ENCODE peak calls at places on chromosomes 13 and 19, in five cellular contexts. F is K562, K is A549, J is HepG2, H is IMR-90. B is an unnamed sample.
A peak's percentile ranks its signal among the peaks of the same experiment; 100 is the strongest.

GRCh38 chr13:105266615-105267014 is 1268.8 kb downstream of the EFNB2 start:
- DNase-seq in J (no peak), F (no peak), H (no peak), K (no peak), B (no peak)

GRCh38 chr19:29499921-29500590 is 25.7 kb upstream of the VSTM2B start:
- DNase-seq in H (no peak), J (no peak), K (no peak), F (no peak), B (no peak)

GRCh38 chr13:110161112-110161897 is 145.7 kb downstream of the COL4A1 start:
- DNase-seq in H (no peak), K (no peak), F (no peak), J (no peak), B (no peak)

GRCh38 chr19:36032251-36033104 is at the start of gene CLIP3:
- DNase-seq in J (no peak), F (no peak), K (no peak), H (peak; percentile 62), B (no peak)

GRCh38 chr19:22528956-22529355 is 105.2 kb upstream of the ZNF492 start:
- DNase-seq in H (no peak), F (no peak), K (no peak), J (no peak), B (no peak)

GRCh38 chr13:111897846-111898215 is 169.1 kb upstream of the SOX1 start:
- DNase-seq in K (no peak), F (no peak), H (no peak), J (no peak), B (no peak)

GRCh38 chr13:84607614-84608013 is 725.3 kb upstream of the SLITRK1 start:
- DNase-seq in H (peak; percentile 75), F (no peak), J (no peak), K (no peak), B (no peak)

GRCh38 chr19:33948651-33949335 is 152.1 kb downstream of the KCTD15 start:
- DNase-seq in K (no peak), J (no peak), H (no peak), F (no peak), B (no peak)

GRCh38 chr19:1935484-1936208 is 5.3 kb upstream of the CSNK1G2 start:
- DNase-seq in K (peak; percentile 72), J (peak; percentile 62), F (peak; percentile 58), H (peak; percentile 28), B (no peak)

GRCh38 chr13:64248371-64249065 is 2832.9 kb upstream of the PCDH20 start:
- DNase-seq in J (no peak), F (no peak), H (peak; percentile 33), K (no peak), B (no peak)

GRCh38 chr19:40604647-40605200 is 3.6 kb downstream of the LTBP4 start:
- DNase-seq in J (no peak), K (peak; percentile 66), H (no peak), F (peak; percentile 21), B (no peak)

GRCh38 chr13:23751195-23751594 is 138.0 kb downstream of the MIPEP start:
- DNase-seq in H (peak; percentile 53), J (peak; percentile 12), K (peak; percentile 39), F (no peak), B (no peak)

GRCh38 chr13:37270206-37271001 is 164.9 kb upstream of the CSNK1A1L start:
- DNase-seq in H (peak; percentile 18), F (no peak), K (no peak), J (peak; percentile 2), B (no peak)

GRCh38 chr19:32480321-32480720 is 74.8 kb downstream of the DPY19L3 start:
- DNase-seq in F (no peak), H (no peak), J (no peak), K (no peak), B (no peak)

GRCh38 chr13:33577037-33577436 is 240.9 kb upstream of the RFC3 start:
- DNase-seq in H (peak; percentile 2), J (no peak), K (no peak), F (no peak), B (no peak)

GRCh38 chr13:99995503-99996176 is 14.1 kb downstream of the ZIC2 start:
- DNase-seq in K (no peak), J (no peak), F (no peak), H (no peak), B (no peak)

GRCh38 chr13:33855371-33855895 is 37.5 kb downstream of the RFC3 start:
- DNase-seq in J (no peak), F (no peak), K (no peak), H (no peak), B (no peak)

GRCh38 chr13:110666255-110666533 is 39.7 kb downstream of the CARS2 start:
- DNase-seq in H (no peak), K (no peak), J (no peak), F (no peak), B (no peak)

GRCh38 chr13:35160921-35161320 is 218.9 kb downstream of the NBEA start:
- DNase-seq in F (no peak), J (no peak), H (no peak), K (no peak), B (no peak)

GRCh38 chr19:45424191-45425058 is 708 bp upstream of the ERCC1 start:
- DNase-seq in J (peak; percentile 86), H (peak; percentile 98), F (peak; percentile 78), K (peak; percentile 95), B (peak; percentile 28)

GRCh38 chr13:95301135-95301946 is at the start of gene ABCC4:
- DNase-seq in J (peak; percentile 51), H (peak; percentile 72), K (peak; percentile 81), F (peak; percentile 81), B (peak; percentile 73)

GRCh38 chr19:13017306-13018036 is 22.2 kb downstream of the NFIX start:
- DNase-seq in H (no peak), K (no peak), J (no peak), F (no peak), B (no peak)

DNA sequence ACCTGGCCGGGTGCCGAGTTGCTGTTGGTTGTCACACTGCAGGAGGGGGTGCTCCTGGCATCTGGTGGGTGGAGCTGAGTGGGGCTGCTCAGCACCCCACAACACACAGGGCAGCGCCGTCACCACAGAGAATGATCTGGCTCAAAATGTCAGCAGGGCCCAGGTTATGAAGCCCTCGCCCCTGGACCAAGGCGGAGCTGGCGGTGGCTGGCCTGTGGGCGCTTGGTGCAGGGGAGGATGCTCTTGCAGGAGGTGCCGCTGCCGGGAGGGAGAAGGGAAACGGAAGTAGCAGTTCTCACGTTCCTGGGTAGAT is 14.2 kb upstream of the LENG8 start:
- DNase-seq in F (no peak), H (no peak), J (no peak), K (no peak), B (no peak)
- TF ChIP-seq BHLHE40 in F (no peak), H (no peak), J (no peak), K (no peak), B (no peak)

GRCh38 chr13:72728290-72728605 is 525 bp downstream of the BORA start:
- DNase-seq in H (no peak), F (no peak), J (no peak), K (no peak), B (no peak)

GRCh38 chr13:72727417-72728289 is at the start of the genes BORA and MZT1:
- DNase-seq in J (peak; percentile 94), K (peak; percentile 96), F (peak; percentile 90), H (peak; percentile 98), B (peak; percentile 99)

DNA sequence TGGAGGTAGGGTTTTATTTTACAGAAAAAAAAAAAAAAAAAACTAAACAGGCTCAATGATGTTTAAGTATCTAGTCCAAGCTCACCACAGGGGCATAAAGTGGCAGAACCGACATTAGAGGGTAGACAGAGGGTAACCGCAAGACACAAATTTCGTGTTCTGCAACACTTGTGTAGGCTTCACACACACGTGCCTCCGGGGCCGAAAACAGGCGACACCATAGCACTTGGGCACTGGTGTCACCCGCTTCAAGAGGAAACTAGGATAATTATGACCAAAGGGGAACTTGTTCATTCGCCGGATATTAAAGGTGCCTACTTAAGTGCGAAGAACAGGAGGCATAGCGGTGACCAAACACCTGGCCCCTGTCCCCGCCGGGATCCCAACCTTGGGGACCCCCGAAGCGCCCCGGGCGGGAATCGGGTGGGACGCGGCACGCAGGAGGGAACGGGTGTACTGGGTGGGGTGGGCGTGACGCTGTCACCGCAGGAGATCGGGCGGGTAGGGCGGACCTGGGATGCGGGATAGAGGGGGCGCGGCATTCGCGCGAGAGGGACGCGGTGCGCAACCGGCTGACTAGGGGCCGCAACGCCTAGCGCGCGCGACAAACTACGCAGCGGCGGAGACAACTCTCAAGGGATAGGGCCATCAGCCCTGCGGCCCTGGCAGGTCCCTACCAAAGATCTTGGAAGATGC is 560 bp downstream of the MZT1 start:
- DNase-seq in K (peak; percentile 15), H (no peak), F (peak; percentile 52), J (peak; percentile 36), B (peak; percentile 75)
- TF ChIP-seq BHLHE40 in K (no peak), H (no peak), F (no peak), J (no peak), B (no peak)

GRCh38 chr13:19782049-19782726 is 557 bp downstream of the PSPC1 start:
- DNase-seq in H (peak; percentile 45), K (peak; percentile 12), J (no peak), F (peak; percentile 15), B (peak; percentile 10)

DNA sequence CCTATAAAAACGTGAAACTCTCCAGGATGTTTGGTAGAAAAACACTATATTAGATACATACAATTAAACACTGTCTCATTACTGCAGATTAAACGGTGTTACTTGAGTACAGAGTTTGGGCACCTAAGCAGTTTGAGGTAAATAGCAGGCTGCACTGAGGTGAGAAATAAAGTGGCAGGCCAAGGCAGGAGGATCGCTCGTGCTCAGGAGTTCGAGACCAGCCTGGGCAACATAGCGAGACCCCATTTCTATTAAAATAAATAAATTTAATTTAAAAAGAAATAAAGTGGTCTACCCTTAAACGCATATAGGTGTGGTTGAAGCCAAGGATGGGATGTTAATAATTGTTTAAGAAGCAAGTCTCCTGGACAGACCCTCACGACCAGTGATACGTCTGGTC is 1.2 kb downstream of the PSPC1 start:
- DNase-seq in J (no peak), K (peak; percentile 15), H (no peak), F (no peak), B (no peak)
- TF ChIP-seq BHLHE40 in J (no peak), K (no peak), H (no peak), F (no peak), B (no peak)

GRCh38 chr19:8323781-8324185 is 2.5 kb downstream of the RPS28 start:
- DNase-seq in H (no peak), F (peak; percentile 19), K (no peak), J (no peak), B (no peak)
- TF ChIP-seq BHLHE40 in H (no peak), F (no peak), K (no peak), J (no peak), B (no peak)

DNA sequence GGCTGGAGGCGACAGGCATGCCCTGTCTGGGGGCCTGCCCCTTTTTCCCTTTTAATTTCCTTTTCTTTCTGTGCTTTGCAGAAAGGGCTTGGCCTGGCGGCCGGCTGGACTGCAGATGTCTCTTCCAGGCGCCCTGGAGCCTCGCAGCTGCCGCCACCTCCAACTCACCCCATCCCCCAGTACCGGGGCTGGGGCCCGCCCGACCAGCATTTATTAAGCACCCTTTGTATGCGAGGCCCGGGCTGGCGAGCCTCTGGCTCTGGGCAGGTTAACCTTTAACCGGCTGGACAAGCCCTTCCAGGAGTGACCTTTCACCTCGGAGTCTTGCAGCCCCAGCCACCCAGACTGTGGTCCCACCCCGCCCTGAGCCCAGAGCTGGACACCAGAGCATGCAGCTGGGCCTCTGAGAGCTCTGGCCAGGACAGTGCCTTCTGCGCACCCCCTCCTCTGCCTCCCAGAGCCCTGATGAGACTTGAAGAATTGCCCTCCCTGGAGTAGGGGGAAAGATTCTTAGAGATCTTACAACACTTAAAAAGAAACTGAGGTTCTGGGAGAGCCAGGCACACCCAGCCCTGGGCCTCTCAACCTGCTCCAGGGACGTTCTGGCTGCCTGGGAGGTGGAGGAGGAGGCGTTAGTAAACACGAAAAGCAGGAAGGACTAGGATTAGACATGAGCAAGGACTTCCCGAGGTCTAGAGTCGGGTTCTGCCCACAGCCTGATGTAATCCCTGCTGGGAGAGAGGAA is 1.1 kb upstream of the NR2F6 start:
- DNase-seq in J (peak; percentile 80), K (peak; percentile 68), H (peak; percentile 23), F (no peak), B (no peak)
- TF ChIP-seq BHLHE40 in J (no peak), K (no peak), H (no peak), F (no peak), B (no peak)